ENCODE peak calls at places on chromosome 1, in four cellular contexts. M, C, H and O are unnamed samples.

GRCh38 chr1:54177726-54178125 is 22.1 kb downstream of the CYB5RL start:
- DNase-seq in H (no peak), M (no peak), C (no peak), O (no peak)

GRCh38 chr1:204461331-204462228 is 33.0 kb downstream of the PIK3C2B start:
- DNase-seq in H (no peak), C (no peak), M (no peak), O (no peak)

GRCh38 chr1:229058111-229058551 is 212.8 kb upstream of the RAB4A start:
- DNase-seq in C (no peak), H (peak; percentile 12), M (peak; percentile 61), O (no peak)

GRCh38 chr1:12434174-12434573 is 183.8 kb downstream of the DHRS3 start:
- DNase-seq in H (no peak), M (no peak), C (peak; percentile 87), O (no peak)

GRCh38 chr1:2163205-2163604 is 31.4 kb downstream of the FAAP20 start:
- DNase-seq in M (no peak), C (no peak), H (no peak), O (no peak)

GRCh38 chr1:190658907-190659306 is 181.2 kb upstream of the BRINP3 start:
- DNase-seq in M (no peak), H (no peak), C (no peak), O (no peak)

GRCh38 chr1:191343816-191344215 is 814.4 kb upstream of the RGS18 start:
- DNase-seq in M (no peak), H (no peak), C (no peak), O (peak; percentile 2)

GRCh38 chr1:151187205-151187604 is 2.8 kb downstream of the VPS72 start:
- DNase-seq in M (no peak), H (no peak), C (no peak), O (no peak)

GRCh38 chr1:111563619-111564018 is 56.0 kb upstream of the RAP1A start:
- DNase-seq in H (no peak), C (peak; percentile 62), M (no peak), O (peak; percentile 50)

GRCh38 chr1:226677121-226678020 is 61.7 kb downstream of the ITPKB start:
- DNase-seq in C (peak; percentile 43), M (no peak), H (no peak), O (peak; percentile 80)

GRCh38 chr1:60622486-60622885 is 459.9 kb upstream of the NFIA start:
- DNase-seq in H (no peak), M (no peak), C (no peak), O (no peak)

GRCh38 chr1:202661136-202661845 is 49.0 kb downstream of the SYT2 start:
- DNase-seq in H (no peak), C (no peak), M (no peak), O (no peak)

GRCh38 chr1:231841616-231842344 is 215.2 kb downstream of the DISC1 start:
- DNase-seq in C (peak; percentile 18), M (no peak), H (no peak), O (no peak)

GRCh38 chr1:100440075-100440809 is 87.9 kb downstream of the CDC14A start:
- DNase-seq in H (peak; percentile 59), C (no peak), M (no peak), O (no peak)

GRCh38 chr1:111441573-111442192 is 7.4 kb downstream of the WDR77 start:
- DNase-seq in M (no peak), C (no peak), H (peak; percentile 55), O (no peak)

GRCh38 chr1:41226816-41227215 is 15.3 kb downstream of the SCMH1 start:
- DNase-seq in H (no peak), M (no peak), C (no peak), O (no peak)

GRCh38 chr1:116322752-116323405 is 50.2 kb upstream of the ATP1A1 start:
- DNase-seq in C (no peak), M (no peak), H (no peak), O (no peak)

GRCh38 chr1:214547747-214548146 is 3.7 kb downstream of the PTPN14 start:
- DNase-seq in M (no peak), C (no peak), H (no peak), O (no peak)

GRCh38 chr1:168942165-168942564 is 164.3 kb upstream of the ATP1B1 start:
- DNase-seq in H (no peak), M (no peak), C (no peak), O (no peak)

GRCh38 chr1:30295674-30296073 is 427.7 kb downstream of the MATN1 start:
- DNase-seq in C (no peak), M (no peak), H (no peak), O (no peak)

GRCh38 chr1:246689409-246689997 is 34.7 kb upstream of the SCCPDH start:
- DNase-seq in C (peak; percentile 64), H (peak; percentile 9), M (peak; percentile 72), O (peak; percentile 89)

GRCh38 chr1:29513357-29513756 is 277.0 kb downstream of the PTPRU start:
- DNase-seq in H (no peak), C (peak; percentile 64), M (no peak), O (peak; percentile 84)

GRCh38 chr1:66532798-66533783 is 862 bp upstream of the SGIP1 start:
- DNase-seq in M (peak; percentile 47), C (peak; percentile 87), H (peak; percentile 8), O (peak; percentile 73)